ENCODE peak calls at places on chromosomes 16 and 17, in six cellular contexts. B is heart right ventricle, K is tibial artery, I is esophagus squamous epithelium, O is GM23338, G is Caco-2. L is an unnamed sample.

GRCh38 chr16:4360538-4361021 is 9.5 kb upstream of the PAM16 start:
- DNase-seq in B (no peak), K (no peak), I (no peak), O (no peak), G (peak; percentile 38), L (no peak)

GRCh38 chr16:86029131-86029741 is 130.3 kb downstream of the IRF8 start:
- DNase-seq in B (peak; percentile 63), K (peak; percentile 39), I (no peak), O (peak; percentile 14), G (no peak), L (no peak)

GRCh38 chr17:39224778-39225307 is 902 bp downstream of the STAC2 start:
- DNase-seq in B (no peak), K (no peak), I (no peak), O (no peak), G (no peak), L (no peak)

GRCh38 chr17:17050346-17051345 is 8.4 kb downstream of the MPRIP start:
- DNase-seq in B (no peak), K (peak; percentile 55), I (no peak), O (no peak), G (no peak), L (no peak)

GRCh38 chr17:40726919-40727318 is 23.4 kb upstream of the KRT24 start:
- DNase-seq in B (no peak), K (no peak), I (no peak), O (peak; percentile 47), G (peak; percentile 29), L (no peak)

GRCh38 chr17:61411114-61411943 is 11.7 kb downstream of the TBX2 start:
- DNase-seq in B (peak; percentile 73), K (peak; percentile 87), I (no peak), O (peak; percentile 70), G (peak; percentile 75), L (no peak)

GRCh38 chr17:58507123-58507634 is 7.3 kb downstream of the MTMR4 start:
- DNase-seq in B (no peak), K (no peak), I (no peak), O (no peak), G (no peak), L (no peak)

GRCh38 chr17:22217135-22217534 is 524.8 kb downstream of the KCNJ18 start:
- DNase-seq in B (no peak), K (no peak), I (no peak), O (peak; percentile 83), G (no peak), L (no peak)

GRCh38 chr16:2148714-2149629 is 547 bp downstream of the RAB26 start:
- DNase-seq in B (no peak), K (no peak), I (no peak), O (peak; percentile 58), G (peak; percentile 50), L (no peak)

GRCh38 chr17:73211745-73212144 is 18.9 kb downstream of the COG1 start:
- DNase-seq in B (no peak), K (peak; percentile 41), I (no peak), O (no peak), G (no peak), L (no peak)

GRCh38 chr17:80259642-80260535 is 763 bp upstream of the RNF213 start:
- DNase-seq in B (peak; percentile 69), K (peak; percentile 86), I (no peak), O (peak; percentile 76), G (peak; percentile 91), L (peak; percentile 63)

GRCh38 chr16:51409001-51409675 is 258.1 kb upstream of the SALL1 start:
- DNase-seq in B (no peak), K (no peak), I (no peak), O (no peak), G (no peak), L (no peak)

GRCh38 chr16:81315271-81316175 is 761 bp downstream of the GAN start:
- DNase-seq in B (peak; percentile 53), K (peak; percentile 71), I (no peak), O (peak; percentile 33), G (peak; percentile 65), L (peak; percentile 51)

GRCh38 chr16:85615014-85615851 is 2.1 kb downstream of the GSE1 start:
- DNase-seq in B (peak; percentile 43), K (peak; percentile 77), I (no peak), O (peak; percentile 72), G (peak; percentile 96), L (peak; percentile 87)

GRCh38 chr16:56269824-56270684 is 78.8 kb downstream of the GNAO1 start:
- DNase-seq in B (peak; percentile 38), K (peak; percentile 87), I (no peak), O (peak; percentile 66), G (peak; percentile 62), L (no peak)

GRCh38 chr17:17328251-17328650 is 25.1 kb downstream of the NT5M start:
- DNase-seq in B (no peak), K (no peak), I (no peak), O (no peak), G (no peak), L (no peak)

GRCh38 chr17:15406081-15406480 is 61.3 kb downstream of the CDRT4 start:
- DNase-seq in B (no peak), K (no peak), I (no peak), O (no peak), G (no peak), L (no peak)

GRCh38 chr16:68113059-68113757 is 28.0 kb downstream of the NFATC3 start:
- DNase-seq in B (no peak), K (no peak), I (no peak), O (no peak), G (no peak), L (no peak)

GRCh38 chr16:30670072-30670824 is 12.0 kb downstream of the FBRS start:
- DNase-seq in B (no peak), K (no peak), I (no peak), O (no peak), G (no peak), L (no peak)

GRCh38 chr16:89921699-89922476 is 1.3 kb upstream of the TUBB3 start:
- DNase-seq in B (peak; percentile 82), K (peak; percentile 81), I (no peak), O (peak; percentile 60), G (peak; percentile 70), L (peak; percentile 73)

GRCh38 chr17:29569245-29569950 is 897 bp downstream of the TP53I13 start:
- DNase-seq in B (peak; percentile 20), K (peak; percentile 68), I (no peak), O (no peak), G (no peak), L (peak; percentile 27)

GRCh38 chr16:27980076-27980775 is 83.3 kb downstream of the GSG1L start:
- DNase-seq in B (no peak), K (peak; percentile 40), I (no peak), O (no peak), G (no peak), L (no peak)

GRCh38 chr17:81518785-81519283 is 6.2 kb upstream of the ACTG1 start:
- DNase-seq in B (no peak), K (peak; percentile 79), I (no peak), O (peak; percentile 61), G (peak; percentile 73), L (peak; percentile 71)

DNA sequence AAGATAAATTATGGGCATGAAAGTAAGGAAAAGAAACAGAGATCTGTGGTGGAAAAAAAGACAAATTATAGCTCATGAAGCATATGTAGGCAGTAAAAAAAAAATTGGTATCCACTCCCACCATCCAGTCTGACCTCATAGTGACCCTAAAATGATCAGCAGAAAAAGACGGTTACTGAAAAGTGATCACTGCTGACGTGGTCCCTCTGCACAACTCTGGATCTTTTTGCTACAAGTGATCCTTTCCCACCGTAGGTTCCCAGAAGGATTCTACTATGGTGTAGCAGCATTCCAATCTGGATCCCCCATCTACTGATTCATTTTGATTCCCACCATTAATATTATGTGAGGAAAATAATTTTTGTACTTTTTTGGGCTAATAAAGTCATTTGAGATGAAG is 10.9 kb upstream of the CHST6 start:
- DNase-seq in B (no peak), K (no peak), I (no peak), O (no peak), G (no peak), L (no peak)
- H3K4me1 ChIP-seq in B (no peaks in the 10 kb centered on the region), K (peaks cover 13% of the 10 kb centered on the region), I (no peaks in the 10 kb centered on the region), O (no peaks in the 10 kb centered on the region), G (no peaks in the 10 kb centered on the region), L (no peaks in the 10 kb centered on the region)

GRCh38 chr16:983044-984030 is 1.8 kb downstream of the SOX8 start:
- DNase-seq in B (no peak), K (no peak), I (no peak), O (peak; percentile 35), G (no peak), L (no peak)
- H3K4me3 ChIP-seq in B (peak overlapping the region; percentile 55), K (no peak overlapping the region), I (no peak overlapping the region), O (peak overlapping the region; percentile 66), G (no peak overlapping the region), L (no peak overlapping the region)

GRCh38 chr16:22194707-22195444 is 11.2 kb upstream of the EEF2K start:
- DNase-seq in B (no peak), K (no peak), I (no peak), O (no peak), G (no peak), L (no peak)

GRCh38 chr16:22202261-22202637 is 3.8 kb upstream of the EEF2K start:
- DNase-seq in B (no peak), K (no peak), I (no peak), O (no peak), G (no peak), L (no peak)

GRCh38 chr16:22195445-22195694 is 10.7 kb upstream of the EEF2K start:
- DNase-seq in B (no peak), K (no peak), I (no peak), O (no peak), G (no peak), L (no peak)

GRCh38 chr16:22195695-22196558 is 10.2 kb upstream of the EEF2K start:
- DNase-seq in B (peak; percentile 93), K (peak; percentile 96), I (no peak), O (peak; percentile 88), G (peak; percentile 91), L (peak; percentile 90)

DNA sequence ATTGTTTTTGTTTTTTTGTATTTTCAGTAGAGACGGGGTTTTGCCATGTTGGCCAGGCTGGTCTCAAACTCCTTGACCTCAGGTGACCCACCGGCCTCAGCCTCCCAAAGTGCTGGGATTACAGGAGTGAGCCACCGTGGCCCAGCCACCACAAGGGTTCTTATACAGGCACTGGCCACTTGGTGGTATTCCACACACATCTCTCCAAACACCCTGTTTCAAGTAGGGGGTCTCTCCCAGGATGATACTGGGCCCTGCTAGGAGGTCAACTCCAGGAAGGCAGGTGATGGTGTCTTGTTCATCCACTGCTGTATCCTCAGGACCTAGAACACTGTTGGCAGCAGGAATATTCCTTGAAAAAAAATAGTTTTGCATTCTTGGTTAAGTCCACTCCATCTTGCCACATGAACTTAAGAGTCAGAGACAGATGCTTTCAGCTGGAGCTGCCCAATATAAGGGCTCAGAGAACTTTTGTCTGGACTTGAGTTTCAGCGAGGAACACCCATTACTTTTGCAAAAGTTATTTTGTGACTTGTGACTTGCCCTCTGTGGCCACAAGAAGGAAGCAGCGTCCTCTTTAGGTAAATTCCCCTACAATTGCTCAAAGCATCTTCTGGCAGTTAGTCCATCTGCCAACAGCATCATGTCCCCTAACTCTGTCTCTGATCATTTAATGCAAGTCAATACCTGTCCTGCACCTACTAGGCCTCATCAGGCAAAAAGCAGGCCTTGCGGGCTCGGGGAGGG is 7.4 kb upstream of the EEF2K start:
- DNase-seq in B (no peak), K (no peak), I (no peak), O (no peak), G (no peak), L (no peak)
- TF ChIP-seq CTCF in B (no peak), K (no peak), I (no peak), O (peak; percentile 34), G (no peak), L (no peak)

DNA sequence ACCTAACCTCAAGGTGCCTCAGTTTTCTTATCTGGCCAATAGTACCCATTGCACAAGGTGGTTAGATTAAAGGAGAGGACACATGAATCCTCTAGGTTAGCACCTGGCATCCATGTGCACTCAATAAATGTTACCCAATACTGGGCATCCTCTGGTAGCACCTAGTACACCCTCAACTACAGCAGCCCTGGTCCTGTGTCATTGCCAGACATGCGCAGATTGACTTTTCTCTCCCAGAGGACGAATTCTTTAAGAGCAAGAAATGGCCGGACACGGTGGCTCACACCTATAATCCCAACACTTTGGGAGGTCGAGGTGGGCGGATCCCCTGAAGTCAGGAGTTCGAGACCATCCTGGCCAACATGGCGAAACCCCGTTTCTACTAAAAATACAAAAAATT is 7.3 kb downstream of the DUSP3 start:
- DNase-seq in B (no peak), K (no peak), I (no peak), O (no peak), G (no peak), L (no peak)
- H3K4me1 ChIP-seq in B (peaks cover 37% of the 10 kb centered on the region), K (peaks cover 35% of the 10 kb centered on the region), I (peaks cover 6% of the 10 kb centered on the region), O (no peaks in the 10 kb centered on the region), G (peaks cover 8% of the 10 kb centered on the region), L (peaks cover 3% of the 10 kb centered on the region)

L was measured in lung.